ENCODE peak calls at places on chromosomes 5 and 9, in five cellular contexts. Q is aorta; G is CD4-positive, alpha-beta T cell; E is heart left ventricle; X is naive thymus-derived CD4-positive, alpha-beta T cell. K is an unnamed sample. For H3K9me3, the result is how much of the 10 kb centered on the place peaks cover.

GRCh38 chr5:154829589-154830218 is 20.7 kb downstream of the FAXDC2 start:
- DNase-seq in Q (no peak), G (peak), E (no peak), X (peak), K (no peak)

GRCh38 chr5:136198453-136198852 is 5.5 kb upstream of the SMIM32 start:
- DNase-seq in Q (no peak), G (no peak), E (no peak), X (no peak), K (no peak)

GRCh38 chr5:113047234-113047633 is 70.6 kb downstream of the DCP2 start:
- DNase-seq in Q (no peak), G (no peak), E (no peak), X (no peak), K (no peak)

GRCh38 chr9:134444040-134444315 is 117.7 kb downstream of the RXRA start:
- DNase-seq in Q (no peak), G (no peak), E (no peak), X (no peak), K (no peak)

GRCh38 chr5:178981381-178981780 is 13.7 kb downstream of the GRM6 start:
- DNase-seq in Q (no peak), G (no peak), E (no peak), X (no peak), K (no peak)

GRCh38 chr9:88173378-88173999 is 35.2 kb upstream of the SPATA31C2 start:
- DNase-seq in Q (peak), G (peak), E (no peak), X (peak), K (no peak)

GRCh38 chr9:109253637-109254284 is 67.1 kb downstream of the EPB41L4B start:
- DNase-seq in Q (peak), G (no peak), E (no peak), X (no peak), K (no peak)

GRCh38 chr9:133821606-133822438 is 83.7 kb upstream of the SARDH start:
- DNase-seq in Q (no peak), G (no peak), E (peak), X (no peak), K (no peak)

GRCh38 chr5:67493676-67494075 is 297.1 kb upstream of the CD180 start:
- DNase-seq in Q (no peak), G (no peak), E (peak), X (no peak), K (no peak)

GRCh38 chr9:128770286-128770685 is 1.4 kb downstream of the ZER1 start:
- DNase-seq in Q (no peak), G (no peak), E (no peak), X (no peak), K (no peak)

GRCh38 chr5:180329606-180330269 is 23.4 kb downstream of the GFPT2 start:
- DNase-seq in Q (no peak), G (no peak), E (no peak), X (no peak), K (no peak)

GRCh38 chr5:175321927-175322532 is 122.0 kb downstream of the DRD1 start:
- DNase-seq in Q (no peak), G (no peak), E (no peak), X (no peak), K (no peak)

GRCh38 chr5:14351086-14351661 is 208.0 kb downstream of the TRIO start:
- DNase-seq in Q (no peak), G (no peak), E (no peak), X (no peak), K (no peak)

GRCh38 chr9:89309608-89310485 is 1.1 kb upstream of the CKS2 start:
- DNase-seq in Q (no peak), G (no peak), E (no peak), X (no peak), K (no peak)

GRCh38 chr9:83062011-83062652 is 810 bp downstream of the RASEF start:
- DNase-seq in Q (no peak), G (no peak), E (no peak), X (no peak), K (no peak)

GRCh38 chr9:134413890-134414731 is 87.9 kb downstream of the RXRA start:
- DNase-seq in Q (peak), G (no peak), E (peak), X (no peak), K (no peak)

GRCh38 chr9:101226803-101227202 is 158.0 kb downstream of the BAAT start:
- DNase-seq in Q (no peak), G (no peak), E (no peak), X (no peak), K (no peak)

GRCh38 chr9:124399323-124399962 is 15.8 kb downstream of the PSMB7 start:
- DNase-seq in Q (peak), G (no peak), E (no peak), X (no peak), K (no peak)

GRCh38 chr9:121226186-121226585 is 24.5 kb upstream of the RAB14 start:
- DNase-seq in Q (no peak), G (no peak), E (no peak), X (no peak), K (no peak)

GRCh38 chr5:67998709-67999251 is 216.8 kb upstream of the PIK3R1 start:
- DNase-seq in Q (peak), G (no peak), E (peak), X (no peak), K (no peak)

GRCh38 chr9:22447607-22448305 is 1.1 kb downstream of the DMRTA1 start:
- DNase-seq in Q (no peak), G (no peak), E (no peak), X (no peak), K (no peak)

GRCh38 chr5:73322453-73323076 is 126.0 kb downstream of the FOXD1 start:
- DNase-seq in Q (no peak), G (no peak), E (no peak), X (no peak), K (no peak)

GRCh38 chr5:25669645-25670401 is 1025.0 kb upstream of the CDH10 start:
- DNase-seq in Q (no peak), G (no peak), E (no peak), X (no peak), K (no peak)

GRCh38 chr5:73899055-73899454 is 273.1 kb downstream of the ARHGEF28 start:
- DNase-seq in Q (no peak), G (no peak), E (no peak), X (no peak), K (no peak)

GRCh38 chr9:83154087-83154736 is 91.3 kb upstream of the RASEF start:
- DNase-seq in Q (no peak), G (no peak), E (no peak), X (no peak), K (no peak)

GRCh38 chr9:116087751-116088194 is 65.8 kb upstream of the PAPPA start:
- DNase-seq in Q (no peak), G (no peak), E (no peak), X (no peak), K (no peak)

GRCh38 chr5:1003296-1003937 is 5.2 kb upstream of the NKD2 start:
- DNase-seq in Q (peak), G (no peak), E (peak), X (peak), K (peak)

GRCh38 chr5:151168602-151169344 is 11.2 kb upstream of the ANXA6 start:
- DNase-seq in Q (no peak), G (no peak), E (no peak), X (no peak), K (no peak)

GRCh38 chr9:33256236-33256635 is 8.3 kb downstream of the BAG1 start:
- DNase-seq in Q (no peak), G (no peak), E (no peak), X (no peak), K (no peak)

GRCh38 chr9:99030082-99030481 is 74.8 kb upstream of the TGFBR1 start:
- DNase-seq in Q (no peak), G (no peak), E (no peak), X (no peak), K (no peak)

GRCh38 chr5:91339053-91339710 is 43.9 kb downstream of the ARRDC3 start:
- DNase-seq in Q (no peak), G (no peak), E (no peak), X (no peak), K (no peak)

GRCh38 chr5:159290741-159291140 is 27.7 kb downstream of the UBLCP1 start:
- DNase-seq in Q (no peak), G (no peak), E (no peak), X (no peak), K (no peak)

GRCh38 chr9:77707696-77708095 is 59.6 kb upstream of the GNA14 start:
- DNase-seq in Q (peak), G (no peak), E (no peak), X (no peak), K (no peak)

GRCh38 chr5:173016621-173017046 is 33.1 kb downstream of the ATP6V0E1 start:
- DNase-seq in Q (no peak), G (no peak), E (no peak), X (no peak), K (no peak)

GRCh38 chr5:160235731-160236130 is 6.4 kb downstream of the FABP6 start:
- DNase-seq in Q (no peak), G (no peak), E (no peak), X (no peak), K (no peak)

GRCh38 chr5:5350101-5350500 is 72.4 kb upstream of the ICE1 start:
- DNase-seq in Q (no peak), G (no peak), E (no peak), X (no peak), K (no peak)

GRCh38 chr9:136293476-136294077 is 10.3 kb downstream of the CCDC187 start:
- DNase-seq in Q (no peak), G (no peak), E (no peak), X (no peak), K (no peak)

GRCh38 chr5:78508231-78508765 is 140.3 kb downstream of the LHFPL2 start:
- DNase-seq in Q (no peak), G (no peak), E (no peak), X (no peak), K (no peak)

GRCh38 chr9:21434202-21435014 is 5.8 kb upstream of the IFNA1 start:
- DNase-seq in Q (no peak), G (no peak), E (no peak), X (peak), K (no peak)

GRCh38 chr9:93893899-93894690 is 61.1 kb downstream of the BARX1 start:
- DNase-seq in Q (no peak), G (no peak), E (no peak), X (no peak), K (no peak)

DNA sequence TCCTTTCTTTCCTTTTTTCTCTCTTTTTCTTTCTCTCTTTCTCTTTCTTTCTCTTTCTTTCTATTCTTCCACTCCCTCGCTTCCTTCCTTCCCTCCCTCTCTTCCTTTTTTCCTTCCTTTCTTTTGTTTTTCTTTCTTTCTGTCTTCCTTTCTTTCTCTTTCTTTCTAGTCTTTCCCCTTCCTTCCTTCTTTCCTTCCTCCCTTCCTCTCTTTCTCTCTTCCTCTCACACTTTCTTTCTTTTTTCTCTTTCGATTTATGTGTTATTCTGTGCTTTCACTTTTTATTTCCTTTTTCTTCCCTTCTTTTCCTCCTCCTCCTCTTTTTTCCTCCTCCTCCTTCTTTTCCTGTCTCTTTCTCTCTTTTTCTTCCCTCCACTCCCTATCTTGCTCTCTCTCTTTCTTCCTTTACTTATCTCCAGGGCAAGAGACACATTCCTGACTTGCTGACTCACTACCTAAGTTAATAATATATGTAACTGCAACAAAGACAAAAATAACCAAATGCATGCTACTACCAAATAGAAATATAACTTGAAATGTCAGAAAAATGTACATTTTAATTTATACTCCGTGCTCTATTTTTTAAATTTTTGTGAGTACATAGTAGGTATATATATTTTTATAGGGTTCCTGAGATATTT is 445.5 kb downstream of the GABRG2 start:
- DNase-seq in Q (no peak), G (no peak), E (no peak), X (no peak), K (no peak)
- H3K9me3 ChIP-seq in Q (under half), G (under half), E (under half), X (under half), K (under half)

DNA sequence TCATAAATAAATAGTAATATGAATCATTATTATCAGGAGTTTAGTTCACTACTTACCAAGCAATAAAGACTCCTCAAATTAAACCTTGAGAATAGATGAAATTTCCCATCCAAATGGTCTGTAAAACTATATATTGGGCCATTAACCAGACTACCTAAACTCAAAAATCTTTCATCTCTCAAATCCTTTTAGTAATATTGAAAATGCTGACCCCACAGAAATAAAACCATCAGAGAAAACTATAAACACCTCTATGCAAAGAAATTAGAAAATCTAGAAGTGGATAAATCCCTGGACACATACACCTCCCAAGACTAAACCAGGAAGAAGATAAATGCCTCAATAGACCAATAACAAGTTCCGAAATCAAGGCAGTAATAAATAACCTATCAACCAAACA is 723.2 kb downstream of the TLE4 start:
- DNase-seq in Q (no peak), G (no peak), E (no peak), X (no peak), K (no peak)
- H3K9me3 ChIP-seq in Q (under half), G (under half), E (under half), X (under half), K (under half)

DNA sequence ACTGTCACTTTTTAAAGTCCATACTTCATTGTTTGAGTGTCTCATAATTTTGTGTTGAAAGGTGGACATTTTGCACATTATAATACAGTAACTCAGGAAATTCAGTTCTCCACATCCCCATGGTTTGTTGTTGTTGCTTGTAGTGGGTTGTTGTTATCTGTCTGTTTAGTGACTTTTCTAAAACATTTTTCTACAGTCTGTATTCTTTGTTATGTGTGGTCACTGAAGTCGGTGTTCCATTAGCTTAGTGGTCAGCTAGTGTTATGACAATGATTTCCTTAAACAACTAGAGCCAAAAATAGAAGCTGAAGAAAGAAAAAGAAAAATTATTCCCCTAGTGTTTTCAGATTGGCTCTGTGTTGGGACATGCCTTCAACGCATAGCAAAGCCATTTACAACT is 5.6 kb upstream of the IL33 start:
- DNase-seq in Q (no peak), G (no peak), E (no peak), X (no peak), K (no peak)
- H3K9me3 ChIP-seq in Q (under half), G (under half), E (under half), X (under half), K (under half)

DNA sequence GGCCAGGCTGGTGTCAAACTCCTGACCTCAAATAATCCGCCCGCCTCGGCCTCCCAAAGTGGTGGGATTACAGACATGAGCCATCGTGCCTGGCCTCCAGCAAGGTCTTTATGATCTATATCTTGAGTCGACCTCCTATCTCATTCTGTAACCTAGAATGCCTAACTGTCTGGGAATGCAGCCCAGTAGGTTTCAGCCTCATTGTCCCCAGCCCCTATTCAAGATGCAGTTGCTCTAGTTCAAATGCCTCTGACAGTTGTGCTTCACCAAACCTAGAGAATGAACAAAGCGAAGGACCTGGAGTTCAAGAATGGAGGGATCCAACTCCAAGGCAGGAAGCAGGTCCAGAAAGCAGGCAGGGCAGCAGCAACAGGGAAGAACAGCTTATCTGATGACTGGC is 30.8 kb downstream of the GLRX start:
- DNase-seq in Q (no peak), G (no peak), E (no peak), X (no peak), K (no peak)
- H3K9me3 ChIP-seq in Q (under half), G (under half), E (under half), X (under half), K (under half)

K was measured in T-helper 17 cell.